ENCODE peak calls at places on chromosomes 1 and 21, in seven cellular contexts. One of them, this sample, is unnamed.

GRCh38 chr1:185441608-185442007 is 124.6 kb upstream of the IVNS1ABP start:
- DNase-seq in progenitor cell of endocrine pancreas: no peak
- DNase-seq in H4: peak; percentile 61
- DNase-seq in mucosa of gallbladder: no peak
- DNase-seq in T-cell: no peak
- DNase-seq in KBM-7: no peak
- DNase-seq in stimulated activated CD4-positive, alpha-beta T cell treated with anti-CD3 and anti-CD28 coated beads, Interleukin-1b, Interleukin-23, amount 100 ng/mL, for 24 hours: no peak
- DNase-seq in this sample: no peak

GRCh38 chr1:110430366-110430765 is 20.6 kb upstream of the PROK1 start:
- DNase-seq in H4: no peak
- DNase-seq in stimulated activated CD4-positive, alpha-beta T cell treated with anti-CD3 and anti-CD28 coated beads, Interleukin-1b, Interleukin-23, amount 100 ng/mL, for 24 hours: no peak
- DNase-seq in KBM-7: peak; percentile 45
- DNase-seq in T-cell: no peak
- DNase-seq in mucosa of gallbladder: no peak
- DNase-seq in progenitor cell of endocrine pancreas: no peak
- DNase-seq in this sample: peak; percentile 57

GRCh38 chr1:66563094-66563800 is 29.3 kb downstream of the SGIP1 start:
- DNase-seq in H4: peak; percentile 88
- DNase-seq in KBM-7: no peak
- DNase-seq in T-cell: no peak
- DNase-seq in mucosa of gallbladder: peak; percentile 20
- DNase-seq in progenitor cell of endocrine pancreas: no peak
- DNase-seq in stimulated activated CD4-positive, alpha-beta T cell treated with anti-CD3 and anti-CD28 coated beads, Interleukin-1b, Interleukin-23, amount 100 ng/mL, for 24 hours: no peak
- DNase-seq in this sample: no peak

GRCh38 chr1:235601087-235601486 is 48.5 kb downstream of the GNG4 start:
- DNase-seq in T-cell: no peak
- DNase-seq in KBM-7: peak; percentile 33
- DNase-seq in mucosa of gallbladder: no peak
- DNase-seq in stimulated activated CD4-positive, alpha-beta T cell treated with anti-CD3 and anti-CD28 coated beads, Interleukin-1b, Interleukin-23, amount 100 ng/mL, for 24 hours: no peak
- DNase-seq in H4: no peak
- DNase-seq in progenitor cell of endocrine pancreas: no peak
- DNase-seq in this sample: peak; percentile 49

GRCh38 chr1:15231714-15232201 is 15.3 kb upstream of the FHAD1 start:
- DNase-seq in KBM-7: no peak
- DNase-seq in progenitor cell of endocrine pancreas: no peak
- DNase-seq in mucosa of gallbladder: no peak
- DNase-seq in T-cell: no peak
- DNase-seq in H4: no peak
- DNase-seq in stimulated activated CD4-positive, alpha-beta T cell treated with anti-CD3 and anti-CD28 coated beads, Interleukin-1b, Interleukin-23, amount 100 ng/mL, for 24 hours: no peak
- DNase-seq in this sample: peak; percentile 25

GRCh38 chr1:48530727-48531351 is 58.8 kb upstream of the SPATA6 start:
- DNase-seq in progenitor cell of endocrine pancreas: peak; percentile 92
- DNase-seq in KBM-7: peak; percentile 57
- DNase-seq in stimulated activated CD4-positive, alpha-beta T cell treated with anti-CD3 and anti-CD28 coated beads, Interleukin-1b, Interleukin-23, amount 100 ng/mL, for 24 hours: no peak
- DNase-seq in H4: no peak
- DNase-seq in mucosa of gallbladder: peak; percentile 67
- DNase-seq in T-cell: no peak
- DNase-seq in this sample: peak; percentile 67

GRCh38 chr1:229254910-229255541 is 15.9 kb upstream of the RAB4A start:
- DNase-seq in stimulated activated CD4-positive, alpha-beta T cell treated with anti-CD3 and anti-CD28 coated beads, Interleukin-1b, Interleukin-23, amount 100 ng/mL, for 24 hours: no peak
- DNase-seq in T-cell: no peak
- DNase-seq in H4: peak; percentile 42
- DNase-seq in KBM-7: peak; percentile 41
- DNase-seq in progenitor cell of endocrine pancreas: no peak
- DNase-seq in mucosa of gallbladder: no peak
- DNase-seq in this sample: peak; percentile 67

GRCh38 chr21:46626536-46627302 is 8.8 kb upstream of the PRMT2 start:
- DNase-seq in KBM-7: no peak
- DNase-seq in mucosa of gallbladder: no peak
- DNase-seq in progenitor cell of endocrine pancreas: no peak
- DNase-seq in T-cell: no peak
- DNase-seq in H4: no peak
- DNase-seq in stimulated activated CD4-positive, alpha-beta T cell treated with anti-CD3 and anti-CD28 coated beads, Interleukin-1b, Interleukin-23, amount 100 ng/mL, for 24 hours: no peak
- DNase-seq in this sample: no peak

GRCh38 chr1:45172015-45172414 is 34.4 kb downstream of the ZSWIM5 start:
- DNase-seq in stimulated activated CD4-positive, alpha-beta T cell treated with anti-CD3 and anti-CD28 coated beads, Interleukin-1b, Interleukin-23, amount 100 ng/mL, for 24 hours: no peak
- DNase-seq in KBM-7: no peak
- DNase-seq in T-cell: no peak
- DNase-seq in progenitor cell of endocrine pancreas: no peak
- DNase-seq in mucosa of gallbladder: peak; percentile 18
- DNase-seq in H4: peak; percentile 20
- DNase-seq in this sample: peak; percentile 73

GRCh38 chr1:52825868-52826267 is 16.7 kb upstream of the ZYG11A start:
- DNase-seq in stimulated activated CD4-positive, alpha-beta T cell treated with anti-CD3 and anti-CD28 coated beads, Interleukin-1b, Interleukin-23, amount 100 ng/mL, for 24 hours: no peak
- DNase-seq in progenitor cell of endocrine pancreas: no peak
- DNase-seq in T-cell: no peak
- DNase-seq in KBM-7: peak; percentile 25
- DNase-seq in H4: peak; percentile 15
- DNase-seq in mucosa of gallbladder: no peak
- DNase-seq in this sample: peak; percentile 49

GRCh38 chr1:147641695-147642592 is 28.4 kb downstream of the ACP6 start:
- DNase-seq in stimulated activated CD4-positive, alpha-beta T cell treated with anti-CD3 and anti-CD28 coated beads, Interleukin-1b, Interleukin-23, amount 100 ng/mL, for 24 hours: peak; percentile 29
- DNase-seq in H4: peak; percentile 44
- DNase-seq in T-cell: no peak
- DNase-seq in KBM-7: peak; percentile 56
- DNase-seq in progenitor cell of endocrine pancreas: peak; percentile 27
- DNase-seq in mucosa of gallbladder: peak; percentile 49
- DNase-seq in this sample: peak; percentile 66

GRCh38 chr1:110634455-110635281 is 28.5 kb upstream of the KCNA2 start:
- DNase-seq in H4: peak; percentile 89
- DNase-seq in progenitor cell of endocrine pancreas: no peak
- DNase-seq in KBM-7: no peak
- DNase-seq in mucosa of gallbladder: peak; percentile 68
- DNase-seq in T-cell: no peak
- DNase-seq in stimulated activated CD4-positive, alpha-beta T cell treated with anti-CD3 and anti-CD28 coated beads, Interleukin-1b, Interleukin-23, amount 100 ng/mL, for 24 hours: peak; percentile 34
- DNase-seq in this sample: no peak

GRCh38 chr1:235018720-235019444 is 109.8 kb downstream of the TOMM20 start:
- DNase-seq in mucosa of gallbladder: no peak
- DNase-seq in H4: no peak
- DNase-seq in stimulated activated CD4-positive, alpha-beta T cell treated with anti-CD3 and anti-CD28 coated beads, Interleukin-1b, Interleukin-23, amount 100 ng/mL, for 24 hours: no peak
- DNase-seq in progenitor cell of endocrine pancreas: no peak
- DNase-seq in KBM-7: no peak
- DNase-seq in T-cell: no peak
- DNase-seq in this sample: peak; percentile 59

GRCh38 chr1:58017641-58018040 is 528.9 kb downstream of the OMA1 start:
- DNase-seq in H4: no peak
- DNase-seq in T-cell: no peak
- DNase-seq in stimulated activated CD4-positive, alpha-beta T cell treated with anti-CD3 and anti-CD28 coated beads, Interleukin-1b, Interleukin-23, amount 100 ng/mL, for 24 hours: no peak
- DNase-seq in KBM-7: no peak
- DNase-seq in progenitor cell of endocrine pancreas: no peak
- DNase-seq in mucosa of gallbladder: no peak
- DNase-seq in this sample: peak; percentile 1

GRCh38 chr1:46193984-46194570 is 4.2 kb downstream of the POMGNT1 start:
- DNase-seq in H4: no peak
- DNase-seq in stimulated activated CD4-positive, alpha-beta T cell treated with anti-CD3 and anti-CD28 coated beads, Interleukin-1b, Interleukin-23, amount 100 ng/mL, for 24 hours: no peak
- DNase-seq in T-cell: no peak
- DNase-seq in progenitor cell of endocrine pancreas: no peak
- DNase-seq in mucosa of gallbladder: no peak
- DNase-seq in KBM-7: no peak
- DNase-seq in this sample: no peak

GRCh38 chr1:5907386-5907785 is 84.8 kb downstream of the NPHP4 start:
- DNase-seq in H4: no peak
- DNase-seq in KBM-7: no peak
- DNase-seq in stimulated activated CD4-positive, alpha-beta T cell treated with anti-CD3 and anti-CD28 coated beads, Interleukin-1b, Interleukin-23, amount 100 ng/mL, for 24 hours: no peak
- DNase-seq in T-cell: no peak
- DNase-seq in progenitor cell of endocrine pancreas: no peak
- DNase-seq in mucosa of gallbladder: no peak
- DNase-seq in this sample: no peak